ENCODE peak calls at places on chromosomes 7 and 10, in eight cellular contexts. C is left lung, L is osteocyte, N is RWPE1, X is fibroblast of mammary gland, U is MM.1S, Y is body of pancreas, S is DND-41. I is an unnamed sample.

GRCh38 chr10:308572-309085 is 173.4 kb downstream of the ZMYND11 start:
- DNase-seq in C (no peak), L (no peak), N (no peak), X (no peak), U (no peak), Y (peak), S (no peak), I (no peak)

GRCh38 chr7:100602889-100603696 is 930 bp downstream of the PCOLCE start:
- DNase-seq in C (peak), L (peak), N (no peak), X (peak), U (no peak), Y (peak), S (no peak), I (no peak)

GRCh38 chr10:30747633-30748032 is 118.1 kb upstream of the LYZL2 start:
- DNase-seq in C (no peak), L (no peak), N (no peak), X (peak), U (no peak), Y (no peak), S (no peak), I (peak)

GRCh38 chr10:29691564-29692064 is 56.8 kb upstream of the SVIL start:
- DNase-seq in C (no peak), L (peak), N (peak), X (peak), U (no peak), Y (no peak), S (no peak), I (no peak)

GRCh38 chr7:141276031-141276430 is 202.2 kb downstream of the TMEM178B start:
- DNase-seq in C (no peak), L (no peak), N (no peak), X (peak), U (no peak), Y (peak), S (no peak), I (no peak)

GRCh38 chr7:1243290-1243963 is 10.8 kb downstream of the UNCX start:
- DNase-seq in C (no peak), L (no peak), N (no peak), X (no peak), U (no peak), Y (no peak), S (no peak), I (no peak)

GRCh38 chr7:91285966-91286365 is 21.7 kb downstream of the FZD1 start:
- DNase-seq in C (no peak), L (no peak), N (no peak), X (peak), U (no peak), Y (no peak), S (no peak), I (no peak)

GRCh38 chr7:134356421-134356936 is 39.7 kb upstream of the SLC35B4 start:
- DNase-seq in C (no peak), L (no peak), N (no peak), X (no peak), U (no peak), Y (no peak), S (no peak), I (no peak)

GRCh38 chr7:30027065-30027456 is 559 bp upstream of the FKBP14 start:
- DNase-seq in C (no peak), L (no peak), N (peak), X (peak), U (peak), Y (peak), S (no peak), I (peak)

GRCh38 chr10:3785849-3786290 is 861 bp upstream of the KLF6 start:
- DNase-seq in C (no peak), L (no peak), N (no peak), X (peak), U (peak), Y (peak), S (peak), I (peak)

GRCh38 chr10:117197189-117197588 is at the start of gene KCNK18:
- DNase-seq in C (no peak), L (no peak), N (no peak), X (no peak), U (no peak), Y (no peak), S (no peak), I (no peak)

GRCh38 chr10:129956285-129956649 is 7.8 kb downstream of the EBF3 start:
- DNase-seq in C (no peak), L (no peak), N (no peak), X (no peak), U (no peak), Y (no peak), S (no peak), I (no peak)

GRCh38 chr7:69457912-69458491 is 140.3 kb upstream of the AUTS2 start:
- DNase-seq in C (no peak), L (no peak), N (no peak), X (no peak), U (no peak), Y (peak), S (no peak), I (no peak)

GRCh38 chr10:11823122-11823988 is at the start of gene PROSER2:
- DNase-seq in C (peak), L (no peak), N (peak), X (peak), U (no peak), Y (peak), S (peak), I (peak)

GRCh38 chr7:156768698-156769472 is 124.1 kb downstream of the LMBR1 start:
- DNase-seq in C (peak), L (no peak), N (peak), X (no peak), U (peak), Y (no peak), S (no peak), I (peak)

GRCh38 chr7:71716741-71717140 is 584.8 kb downstream of the GALNT17 start:
- DNase-seq in C (no peak), L (no peak), N (no peak), X (no peak), U (no peak), Y (no peak), S (no peak), I (no peak)

GRCh38 chr10:119025336-119025735 is 4.2 kb upstream of the NANOS1 start:
- DNase-seq in C (peak), L (peak), N (peak), X (peak), U (no peak), Y (peak), S (no peak), I (no peak)

GRCh38 chr10:8586504-8586903 is 532.0 kb downstream of the GATA3 start:
- DNase-seq in C (no peak), L (no peak), N (peak), X (no peak), U (no peak), Y (no peak), S (no peak), I (peak)

GRCh38 chr7:96740130-96740529 is 30.5 kb upstream of the SEM1 start:
- DNase-seq in C (no peak), L (no peak), N (no peak), X (no peak), U (no peak), Y (no peak), S (no peak), I (no peak)

GRCh38 chr10:74207681-74208080 is 56.7 kb downstream of the ADK start:
- DNase-seq in C (no peak), L (no peak), N (no peak), X (no peak), U (no peak), Y (no peak), S (no peak), I (no peak)

GRCh38 chr10:33204049-33204448 is 130.4 kb downstream of the NRP1 start:
- DNase-seq in C (no peak), L (no peak), N (no peak), X (no peak), U (no peak), Y (peak), S (no peak), I (no peak)

GRCh38 chr7:4792537-4793126 is 17.2 kb downstream of the AP5Z1 start:
- DNase-seq in C (no peak), L (no peak), N (no peak), X (peak), U (no peak), Y (peak), S (no peak), I (peak)

GRCh38 chr7:24971333-24972165 is 8.4 kb downstream of the OSBPL3 start:
- DNase-seq in C (no peak), L (no peak), N (peak), X (peak), U (no peak), Y (no peak), S (peak), I (no peak)

GRCh38 chr10:75233444-75234016 is 2.2 kb downstream of the COMTD1 start:
- DNase-seq in C (no peak), L (no peak), N (no peak), X (no peak), U (no peak), Y (no peak), S (peak), I (no peak)

GRCh38 chr10:86251426-86251825 is 115.2 kb downstream of the GRID1 start:
- DNase-seq in C (no peak), L (no peak), N (no peak), X (no peak), U (no peak), Y (no peak), S (no peak), I (no peak)

GRCh38 chr7:100475549-100475948 is 3.5 kb downstream of the TSC22D4 start:
- DNase-seq in C (no peak), L (no peak), N (no peak), X (no peak), U (no peak), Y (no peak), S (no peak), I (peak)

GRCh38 chr7:101058355-101058754 is 26.9 kb upstream of the TRIM56 start:
- DNase-seq in C (peak), L (no peak), N (peak), X (peak), U (peak), Y (peak), S (peak), I (peak)

GRCh38 chr7:158265743-158266080 is 321.9 kb downstream of the PTPRN2 start:
- DNase-seq in C (peak), L (no peak), N (no peak), X (no peak), U (no peak), Y (no peak), S (no peak), I (no peak)

GRCh38 chr10:93447970-93448369 is 34.2 kb downstream of the MYOF start:
- DNase-seq in C (no peak), L (no peak), N (no peak), X (no peak), U (no peak), Y (no peak), S (no peak), I (no peak)

GRCh38 chr7:7772385-7772784 is 54.0 kb upstream of the RPA3 start:
- DNase-seq in C (no peak), L (no peak), N (peak), X (no peak), U (no peak), Y (no peak), S (no peak), I (peak)

GRCh38 chr7:115676080-115676479 is 354.5 kb downstream of the TFEC start:
- DNase-seq in C (no peak), L (no peak), N (peak), X (peak), U (no peak), Y (no peak), S (peak), I (no peak)

GRCh38 chr7:2710256-2710655 is 22.3 kb downstream of the AMZ1 start:
- DNase-seq in C (no peak), L (no peak), N (no peak), X (no peak), U (peak), Y (no peak), S (peak), I (peak)

GRCh38 chr7:106048621-106049020 is 63.5 kb downstream of the SYPL1 start:
- DNase-seq in C (no peak), L (no peak), N (no peak), X (no peak), U (peak), Y (no peak), S (no peak), I (no peak)

GRCh38 chr7:106045592-106045991 is 66.5 kb downstream of the SYPL1 start:
- DNase-seq in C (no peak), L (no peak), N (no peak), X (peak), U (peak), Y (no peak), S (no peak), I (no peak)

GRCh38 chr7:106047818-106048490 is 64.2 kb downstream of the SYPL1 start:
- DNase-seq in C (no peak), L (no peak), N (peak), X (no peak), U (no peak), Y (no peak), S (no peak), I (no peak)

GRCh38 chr7:106045139-106045538 is 67.0 kb downstream of the SYPL1 start:
- DNase-seq in C (no peak), L (no peak), N (no peak), X (peak), U (peak), Y (no peak), S (no peak), I (no peak)

GRCh38 chr7:106047146-106047545 is 65.0 kb downstream of the SYPL1 start:
- DNase-seq in C (no peak), L (no peak), N (no peak), X (no peak), U (no peak), Y (no peak), S (no peak), I (no peak)
- TF ChIP-seq CTCF in C (no peak), L (no peak), N (no peak), X (no peak), U (no peak), Y (no peak), S (no peak), I (no peak)

GRCh38 chr7:99406557-99406956 is 1.8 kb downstream of the PDAP1 start:
- DNase-seq in C (no peak), L (no peak), N (no peak), X (no peak), U (no peak), Y (no peak), S (peak), I (peak)
- TF ChIP-seq CTCF in C (no peak), L (no peak), N (no peak), X (no peak), U (no peak), Y (no peak), S (peak), I (no peak)

GRCh38 chr10:123642697-123643096 is 23.5 kb upstream of the GPR26 start:
- DNase-seq in C (no peak), L (peak), N (no peak), X (no peak), U (no peak), Y (no peak), S (no peak), I (no peak)
- TF ChIP-seq CTCF in C (no peak), L (no peak), N (no peak), X (no peak), U (no peak), Y (no peak), S (peak), I (no peak)

DNA sequence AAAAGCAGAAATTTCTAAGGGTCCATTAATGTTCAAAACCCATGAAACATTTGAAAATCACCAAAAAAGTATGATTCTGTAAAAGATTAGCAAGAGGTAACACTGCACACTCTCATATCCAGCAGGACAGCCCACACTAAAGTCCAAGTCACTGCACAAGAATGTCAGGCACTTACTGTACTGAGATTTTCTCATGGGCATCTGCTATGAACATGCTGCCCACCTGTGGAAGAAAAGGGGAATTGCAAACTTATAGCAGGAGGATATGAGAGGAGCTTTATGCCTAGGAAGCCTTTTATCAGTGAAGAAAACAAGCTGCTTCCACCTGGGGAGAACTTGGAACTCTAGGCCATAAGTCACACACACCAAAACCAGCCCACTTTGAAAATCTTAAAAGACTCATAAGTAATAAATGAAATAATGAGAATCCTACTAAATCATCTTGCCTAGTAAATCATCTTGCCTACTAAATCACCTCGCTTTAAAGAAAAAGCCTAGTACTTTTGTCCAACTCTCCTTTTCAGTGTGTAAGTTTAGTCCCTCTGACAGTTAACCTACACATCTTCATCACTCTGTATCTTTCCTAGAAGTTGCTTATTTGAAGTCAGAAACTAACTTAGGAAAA is 46.1 kb downstream of the ARMH3 start:
- DNase-seq in C (peak), L (no peak), N (peak), X (peak), U (peak), Y (peak), S (peak), I (peak)
- TF ChIP-seq CTCF in C (peak), L (peak), N (peak), X (peak), U (peak), Y (peak), S (peak), I (peak)

GRCh38 chr7:28674359-28674782 is 262.1 kb downstream of the CREB5 start:
- DNase-seq in C (no peak), L (no peak), N (peak), X (peak), U (no peak), Y (no peak), S (no peak), I (no peak)

GRCh38 chr7:28675429-28675828 is 263.1 kb downstream of the CREB5 start:
- DNase-seq in C (no peak), L (no peak), N (no peak), X (no peak), U (no peak), Y (no peak), S (no peak), I (no peak)

GRCh38 chr7:28681693-28682092 is 269.4 kb downstream of the CREB5 start:
- DNase-seq in C (no peak), L (no peak), N (no peak), X (no peak), U (no peak), Y (no peak), S (no peak), I (no peak)

GRCh38 chr7:28678421-28678965 is 266.2 kb downstream of the CREB5 start:
- DNase-seq in C (no peak), L (no peak), N (no peak), X (no peak), U (no peak), Y (no peak), S (no peak), I (no peak)

DNA sequence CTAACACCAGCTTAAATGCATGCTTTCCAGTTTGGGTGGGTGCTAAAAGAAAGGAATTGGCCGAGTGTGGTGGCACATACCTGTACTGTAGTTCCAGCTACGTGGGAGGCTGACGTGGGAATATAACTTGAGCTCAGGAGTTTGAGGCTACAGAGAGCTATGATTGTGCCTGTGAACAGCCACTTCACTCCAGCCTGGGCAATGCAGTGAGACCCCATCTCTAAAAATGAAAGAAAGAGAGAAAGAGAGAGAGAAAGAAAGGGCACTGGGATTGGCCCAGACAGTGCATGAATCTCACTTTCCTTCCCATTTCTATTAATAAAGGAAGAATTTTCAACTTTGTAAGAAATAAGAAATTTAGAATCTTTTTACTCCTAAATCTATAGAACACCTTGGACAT is 265.4 kb downstream of the CREB5 start:
- DNase-seq in C (no peak), L (no peak), N (no peak), X (no peak), U (no peak), Y (no peak), S (no peak), I (no peak)
- TF ChIP-seq CTCF in C (no peak), L (no peak), N (no peak), X (no peak), U (no peak), Y (no peak), S (no peak), I (no peak)

DNA sequence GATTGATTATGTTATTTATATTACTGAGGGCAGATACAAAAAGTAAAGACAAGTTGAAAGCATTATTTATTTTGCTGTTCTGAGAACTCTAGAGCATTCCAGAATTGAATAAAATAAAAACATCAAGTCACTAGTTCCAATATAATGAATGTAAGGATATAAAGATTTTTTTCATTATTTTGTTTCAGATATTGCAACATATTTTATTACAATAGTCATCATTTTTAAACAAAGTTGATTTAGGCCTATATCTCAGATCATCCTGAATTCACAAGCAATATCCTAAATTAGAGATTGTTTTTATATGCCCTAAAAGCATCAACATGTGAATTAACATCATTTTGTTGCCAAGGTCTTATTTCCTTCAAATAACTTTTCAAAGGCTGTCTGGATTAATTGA is 535.6 kb upstream of the KCND2 start:
- DNase-seq in C (no peak), L (no peak), N (no peak), X (no peak), U (no peak), Y (no peak), S (no peak), I (no peak)
- TF ChIP-seq CTCF in C (no peak), L (no peak), N (no peak), X (no peak), U (no peak), Y (no peak), S (no peak), I (no peak)

DNA sequence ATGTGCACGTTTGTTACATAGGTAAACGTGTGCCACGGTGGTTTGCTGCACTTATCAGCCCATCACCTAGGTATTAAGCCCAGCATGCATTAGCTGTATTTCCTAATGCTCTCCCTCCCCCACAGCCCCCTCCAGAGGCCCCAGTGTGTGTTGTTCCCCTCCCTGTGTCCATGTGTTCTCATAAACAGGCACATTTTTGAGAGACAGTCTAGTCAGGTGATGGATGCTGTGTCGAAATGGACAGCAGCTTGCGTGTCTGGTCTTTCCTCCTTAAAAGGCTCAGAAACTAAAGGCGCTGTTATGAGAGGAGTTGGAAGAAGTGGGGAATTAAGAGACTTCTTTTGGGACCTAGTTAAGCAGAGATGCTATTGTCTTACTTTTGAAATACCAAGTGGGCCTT is 296.0 kb downstream of the BBS9 start:
- DNase-seq in C (no peak), L (no peak), N (no peak), X (no peak), U (no peak), Y (no peak), S (no peak), I (no peak)
- TF ChIP-seq CTCF in C (no peak), L (no peak), N (no peak), X (no peak), U (no peak), Y (no peak), S (no peak), I (no peak)